ENCODE peak calls at places on chromosome 5, in four cellular contexts. M is GM12891, I is K562, Z is GM12878. S is an unnamed sample.

GRCh38 chr5:66850354-66851075 is 254.3 kb downstream of the MAST4 start:
- DNase-seq in M (no peak), I (no peak), Z (no peak), S (peak)

GRCh38 chr5:58937031-58937681 is 354.3 kb downstream of the RAB3C start:
- DNase-seq in M (no peak), I (peak), Z (no peak), S (no peak)

GRCh38 chr5:142617416-142617815 is 68.5 kb downstream of the FGF1 start:
- DNase-seq in M (peak), I (no peak), Z (no peak), S (no peak)

GRCh38 chr5:158456756-158457155 is 597.8 kb upstream of the CLINT1 start:
- DNase-seq in M (no peak), I (no peak), Z (no peak), S (peak)

GRCh38 chr5:129345213-129345925 is 114.7 kb upstream of the ADAMTS19 start:
- DNase-seq in M (no peak), I (no peak), Z (no peak), S (no peak)

GRCh38 chr5:56356121-56356875 is 123.2 kb upstream of the ANKRD55 start:
- DNase-seq in M (no peak), I (no peak), Z (no peak), S (no peak)

GRCh38 chr5:98424681-98425454 is 348.6 kb upstream of the RGMB start:
- DNase-seq in M (no peak), I (no peak), Z (no peak), S (no peak)

GRCh38 chr5:83377131-83377865 is 94.2 kb upstream of the VCAN start:
- DNase-seq in M (no peak), I (no peak), Z (no peak), S (peak)

GRCh38 chr5:5291357-5291756 is 131.1 kb upstream of the ICE1 start:
- DNase-seq in M (no peak), I (no peak), Z (no peak), S (no peak)

GRCh38 chr5:177545487-177546261 is 8.7 kb downstream of the FAM193B start:
- DNase-seq in M (no peak), I (no peak), Z (no peak), S (peak)

DNA sequence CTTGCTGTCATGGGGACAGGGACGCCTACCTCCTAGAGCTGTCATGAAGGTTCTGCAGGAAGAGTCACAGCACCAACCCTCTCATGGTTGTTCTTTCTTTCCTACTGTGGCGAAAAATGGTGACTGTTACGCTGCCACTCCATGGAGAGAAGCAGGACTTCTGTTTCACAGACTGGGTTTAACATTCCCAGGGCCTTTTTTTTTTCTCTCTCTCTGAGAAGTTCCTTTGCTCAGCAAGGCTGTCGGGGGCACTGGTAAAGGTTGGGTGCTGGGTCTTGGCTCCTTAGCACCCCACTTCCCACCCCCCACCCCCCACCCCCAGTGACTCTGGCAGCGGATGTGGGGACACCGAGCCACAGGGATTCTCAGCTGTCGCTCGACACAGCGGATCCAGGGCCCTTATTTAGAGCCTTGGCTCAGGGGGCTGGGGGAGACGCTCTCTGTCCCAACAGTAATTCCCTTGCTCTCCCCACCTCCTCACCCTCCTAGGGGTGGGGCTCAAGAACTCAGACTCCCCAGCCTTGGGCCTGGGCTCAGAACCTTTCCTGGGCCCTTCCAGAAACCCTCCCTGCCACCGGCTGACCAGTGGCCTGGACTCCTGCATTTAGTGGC is 34.4 kb downstream of the DUSP1 start:
- DNase-seq in M (no peak), I (no peak), Z (no peak), S (no peak)
- TF ChIP-seq SPI1 in M (no peak), I (no peak), Z (no peak), S (no peak)

DNA sequence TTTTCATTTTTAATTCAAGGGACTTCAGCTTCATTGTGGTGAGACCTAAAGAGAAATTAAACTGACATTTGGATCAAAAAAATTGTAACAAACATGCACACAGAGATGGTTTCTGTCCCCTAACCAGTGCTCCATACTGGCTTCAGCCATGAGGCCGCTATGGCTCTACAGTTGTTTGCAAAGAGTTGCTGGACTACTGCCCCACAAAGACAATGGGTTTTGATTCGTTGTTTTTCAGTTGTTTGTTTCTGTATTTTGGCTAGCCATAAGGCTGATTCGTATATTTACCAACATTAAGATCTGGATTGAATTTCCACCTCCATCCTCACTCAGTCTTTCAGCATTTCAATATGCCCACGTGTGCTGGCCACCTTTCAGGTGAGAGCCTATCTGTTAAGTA is 163.7 kb upstream of the KIF2A start:
- DNase-seq in M (no peak), I (no peak), Z (no peak), S (no peak)
- TF ChIP-seq SPI1 in M (no peak), I (no peak), Z (no peak), S (no peak)

DNA sequence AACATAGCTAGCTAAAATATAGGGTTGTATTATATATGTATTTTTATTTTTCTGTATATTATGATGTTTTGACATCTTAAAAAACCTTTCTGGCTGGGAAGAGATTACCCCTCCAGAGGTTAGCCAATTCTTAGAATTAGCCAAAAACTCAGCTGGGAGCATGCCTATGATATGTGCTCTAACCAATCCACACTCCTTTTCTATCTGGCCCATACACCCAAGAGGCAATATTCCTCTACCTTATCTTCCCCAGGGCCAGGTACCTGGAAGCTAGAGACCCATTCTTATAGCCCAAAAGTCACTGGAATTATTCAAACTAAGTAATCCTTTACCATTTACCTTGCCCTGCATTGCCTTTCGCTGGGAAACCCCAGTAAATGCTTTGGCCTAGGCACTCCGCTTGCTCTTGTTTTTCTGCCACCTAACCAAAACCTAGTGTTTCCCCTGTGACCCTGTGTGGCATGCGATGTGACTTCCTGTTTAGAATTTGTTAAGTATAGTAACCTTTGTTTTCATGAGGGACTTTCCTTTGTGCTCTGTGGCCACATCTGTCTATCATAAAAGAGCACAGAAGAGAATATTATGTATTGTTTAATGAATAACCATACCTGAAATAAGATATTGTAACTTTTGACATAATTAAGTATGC is 37.4 kb downstream of the CSNK1G3 start:
- DNase-seq in M (no peak), I (no peak), Z (peak), S (no peak)
- TF ChIP-seq SPI1 in M (peak), I (no peak), Z (peak), S (no peak)

GRCh38 chr5:171494452-171495121 is 75.1 kb downstream of the FGF18 start:
- DNase-seq in M (no peak), I (peak), Z (no peak), S (no peak)
- TF ChIP-seq SPI1 in M (no peak), I (no peak), Z (no peak), S (no peak)